ENCODE peak calls at places on chromosomes 1 and 21, in ten cellular contexts. J is pancreas; E is endodermal cell; I is effector memory CD4-positive, alpha-beta T cell; C is psoas muscle; Q is iPS DF 6.9; O is IMR-90; W is Caco-2; H is mammary epithelial cell; M is BE2C. R is an unnamed sample. For H3K4me1, the result is how much of the 10 kb centered on the place peaks cover.

GRCh38 chr1:159208460-159208825 is 3.8 kb downstream of the ACKR1 start:
- DNase-seq in J (no peak), E (peak), I (no peak), C (no peak), Q (no peak), O (no peak), W (no peak), H (no peak), M (no peak), R (no peak)

GRCh38 chr1:150981177-150981804 is 801 bp upstream of the ANXA9 start:
- DNase-seq in J (peak), E (peak), I (no peak), C (no peak), Q (peak), O (no peak), W (peak), H (peak), M (peak), R (peak)

GRCh38 chr1:11207898-11208611 is 18.9 kb downstream of the ANGPTL7 start:
- DNase-seq in J (no peak), E (no peak), I (no peak), C (no peak), Q (no peak), O (no peak), W (no peak), H (no peak), M (no peak), R (no peak)

GRCh38 chr1:10773851-10774614 is 22.4 kb downstream of the CASZ1 start:
- DNase-seq in J (no peak), E (no peak), I (no peak), C (peak), Q (no peak), O (no peak), W (no peak), H (no peak), M (no peak), R (peak)

GRCh38 chr1:174686213-174686612 is 238.4 kb downstream of the GPR52 start:
- DNase-seq in J (no peak), E (no peak), I (no peak), C (no peak), Q (no peak), O (no peak), W (no peak), H (no peak), M (no peak), R (no peak)

GRCh38 chr1:233443040-233443439 is 115.5 kb downstream of the MAP3K21 start:
- DNase-seq in J (no peak), E (no peak), I (no peak), C (no peak), Q (no peak), O (no peak), W (no peak), H (peak), M (no peak), R (no peak)

GRCh38 chr1:154877370-154877974 is 7.4 kb upstream of the KCNN3 start:
- DNase-seq in J (peak), E (peak), I (no peak), C (no peak), Q (no peak), O (peak), W (peak), H (no peak), M (no peak), R (peak)

GRCh38 chr1:180542530-180543171 is 16.1 kb upstream of the OVAAL start:
- DNase-seq in J (no peak), E (no peak), I (no peak), C (no peak), Q (no peak), O (peak), W (no peak), H (no peak), M (no peak), R (no peak)

GRCh38 chr1:32336963-32337675 is 1.1 kb upstream of the MARCKSL1 start:
- DNase-seq in J (no peak), E (no peak), I (peak), C (peak), Q (no peak), O (peak), W (no peak), H (peak), M (no peak), R (peak)

GRCh38 chr21:44926364-44927101 is 5.8 kb upstream of the ITGB2 start:
- DNase-seq in J (no peak), E (peak), I (peak), C (peak), Q (no peak), O (peak), W (no peak), H (peak), M (no peak), R (peak)

DNA sequence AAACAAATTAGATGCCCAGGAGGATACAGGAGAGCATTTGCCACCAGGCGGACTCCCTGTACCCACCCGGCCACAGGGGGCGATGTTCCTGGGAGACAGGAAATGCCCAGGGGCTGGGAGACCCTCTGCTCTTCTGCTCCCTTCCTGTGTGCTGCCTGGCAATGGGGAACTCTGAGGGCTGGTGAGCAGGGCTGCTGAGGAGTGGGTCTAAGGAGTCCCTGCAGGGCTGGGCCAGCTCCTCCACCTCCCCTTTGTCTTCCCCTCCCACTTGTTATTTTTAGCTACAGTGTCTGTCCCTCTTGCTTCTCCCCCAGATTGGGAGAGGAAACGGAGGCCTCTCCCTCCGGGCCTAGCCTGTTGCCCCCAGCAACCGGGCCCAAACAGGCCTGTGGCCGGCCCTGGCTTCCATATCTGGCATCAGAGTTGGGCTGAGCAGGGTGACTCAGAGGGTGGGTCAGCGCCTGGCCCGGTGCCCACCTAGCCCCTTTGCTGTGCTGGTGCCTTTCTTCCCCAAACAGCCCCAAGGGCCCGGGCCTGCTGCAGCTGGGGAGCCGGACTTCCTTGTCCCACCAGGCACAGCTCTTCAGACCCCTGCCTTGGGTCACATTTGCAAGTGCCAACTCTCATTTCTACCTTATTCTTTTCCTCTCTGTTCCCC is 11.7 kb downstream of the LMNA start:
- DNase-seq in J (peak), E (peak), I (peak), C (peak), Q (no peak), O (peak), W (no peak), H (peak), M (peak), R (peak)
- H3K4me1 ChIP-seq in J (half or more), E (under half), I (half or more), C (half or more), Q (under half), O (half or more), W (half or more), H (half or more), M (half or more), R (half or more)

GRCh38 chr1:42957229-42957879 is 1.3 kb downstream of the SLC2A1 start:
- DNase-seq in J (no peak), E (no peak), I (no peak), C (no peak), Q (no peak), O (no peak), W (no peak), H (no peak), M (no peak), R (no peak)
- H3K4me1 ChIP-seq in J (under half), E (under half), I (under half), C (under half), Q (under half), O (under half), W (half or more), H (under half), M (under half), R (under half)

GRCh38 chr1:226395753-226396152 is 12.1 kb downstream of the PARP1 start:
- DNase-seq in J (no peak), E (no peak), I (no peak), C (no peak), Q (no peak), O (no peak), W (no peak), H (no peak), M (no peak), R (no peak)

GRCh38 chr1:226397955-226398636 is 9.8 kb downstream of the PARP1 start:
- DNase-seq in J (no peak), E (no peak), I (no peak), C (no peak), Q (no peak), O (no peak), W (no peak), H (no peak), M (no peak), R (no peak)

GRCh38 chr1:226400519-226401406 is 7.1 kb downstream of the PARP1 start:
- DNase-seq in J (no peak), E (no peak), I (no peak), C (no peak), Q (no peak), O (no peak), W (no peak), H (no peak), M (no peak), R (no peak)

GRCh38 chr1:226394461-226394860 is 13.4 kb downstream of the PARP1 start:
- DNase-seq in J (no peak), E (no peak), I (no peak), C (no peak), Q (no peak), O (no peak), W (no peak), H (no peak), M (no peak), R (no peak)

DNA sequence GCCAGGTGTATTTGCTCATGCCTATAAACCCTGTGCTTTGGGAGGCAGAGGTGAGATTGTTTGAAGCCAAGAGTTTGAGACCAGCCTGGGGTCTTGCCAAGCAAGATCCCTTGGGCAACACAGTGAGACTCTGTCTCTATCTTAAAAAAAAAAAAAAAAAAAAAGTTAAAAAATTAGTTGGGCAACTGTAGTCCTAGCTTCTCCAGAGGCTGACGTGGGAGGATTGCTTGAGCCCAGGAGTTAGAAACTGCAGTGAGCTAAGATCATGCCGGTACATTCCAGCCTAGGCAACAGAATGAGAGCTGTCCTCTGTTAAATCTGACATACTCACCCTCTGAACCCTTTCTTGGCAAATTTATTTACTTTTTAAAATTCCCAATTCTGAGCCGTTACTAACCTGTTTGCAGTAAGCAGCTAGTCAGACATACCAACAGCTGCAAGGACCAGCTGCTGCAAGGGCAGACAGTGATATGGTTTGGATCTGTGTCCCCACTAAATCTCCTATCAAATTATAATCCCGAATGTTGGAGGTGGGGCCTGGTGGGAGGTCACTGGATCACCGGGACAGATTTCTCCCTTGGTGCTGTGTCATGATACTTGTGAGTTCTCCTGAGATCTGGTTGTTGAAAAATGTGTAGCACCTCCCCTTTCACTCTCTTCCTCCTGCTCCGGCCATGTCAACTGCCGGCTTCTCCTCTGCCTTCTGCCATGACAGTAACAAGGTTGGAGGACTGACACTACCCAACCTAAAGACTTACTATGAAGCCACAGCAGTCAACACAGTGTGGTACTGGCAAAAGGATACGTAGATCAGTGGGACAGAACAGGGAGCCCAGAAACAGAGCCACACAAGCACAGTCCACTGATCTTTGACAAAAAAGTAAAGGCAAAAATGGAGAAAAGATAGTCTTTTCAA is 10.6 kb downstream of the PARP1 start:
- DNase-seq in J (no peak), E (no peak), I (no peak), C (no peak), Q (no peak), O (no peak), W (no peak), H (no peak), M (no peak), R (no peak)
- H3K4me1 ChIP-seq in J (under half), E (under half), I (under half), C (under half), Q (under half), O (under half), W (under half), H (under half), M (under half), R (under half)

GRCh38 chr1:53392460-53392859 is 64.6 kb upstream of the LRP8 start:
- DNase-seq in J (no peak), E (no peak), I (no peak), C (peak), Q (no peak), O (no peak), W (no peak), H (no peak), M (no peak), R (no peak)

GRCh38 chr1:53391982-53392381 is 64.1 kb upstream of the LRP8 start:
- DNase-seq in J (no peak), E (no peak), I (no peak), C (peak), Q (no peak), O (peak), W (no peak), H (no peak), M (no peak), R (no peak)

GRCh38 chr1:53390261-53390660 is 62.4 kb upstream of the LRP8 start:
- DNase-seq in J (no peak), E (no peak), I (no peak), C (peak), Q (no peak), O (no peak), W (no peak), H (no peak), M (no peak), R (no peak)

GRCh38 chr1:53390736-53391135 is 62.9 kb upstream of the LRP8 start:
- DNase-seq in J (no peak), E (no peak), I (no peak), C (peak), Q (no peak), O (no peak), W (no peak), H (no peak), M (peak), R (no peak)

GRCh38 chr1:53388963-53389362 is 61.1 kb upstream of the LRP8 start:
- DNase-seq in J (no peak), E (no peak), I (no peak), C (peak), Q (no peak), O (no peak), W (no peak), H (no peak), M (no peak), R (no peak)
- H3K4me1 ChIP-seq in J (under half), E (under half), I (under half), C (under half), Q (under half), O (under half), W (under half), H (under half), M (under half), R (under half)

GRCh38 chr1:83574749-83575148 is 424.2 kb downstream of the TTLL7 start:
- DNase-seq in J (no peak), E (peak), I (no peak), C (no peak), Q (no peak), O (no peak), W (no peak), H (no peak), M (no peak), R (no peak)
- H3K4me1 ChIP-seq in J (under half), E (under half), I (under half), C (under half), Q (under half), O (under half), W (under half), H (under half), M (under half), R (under half)

GRCh38 chr1:203151362-203152157 is 24.0 kb downstream of the ADORA1 start:
- DNase-seq in J (no peak), E (peak), I (no peak), C (no peak), Q (no peak), O (no peak), W (no peak), H (no peak), M (no peak), R (no peak)
- H3K4me1 ChIP-seq in J (under half), E (under half), I (under half), C (under half), Q (under half), O (under half), W (under half), H (under half), M (half or more), R (under half)

DNA sequence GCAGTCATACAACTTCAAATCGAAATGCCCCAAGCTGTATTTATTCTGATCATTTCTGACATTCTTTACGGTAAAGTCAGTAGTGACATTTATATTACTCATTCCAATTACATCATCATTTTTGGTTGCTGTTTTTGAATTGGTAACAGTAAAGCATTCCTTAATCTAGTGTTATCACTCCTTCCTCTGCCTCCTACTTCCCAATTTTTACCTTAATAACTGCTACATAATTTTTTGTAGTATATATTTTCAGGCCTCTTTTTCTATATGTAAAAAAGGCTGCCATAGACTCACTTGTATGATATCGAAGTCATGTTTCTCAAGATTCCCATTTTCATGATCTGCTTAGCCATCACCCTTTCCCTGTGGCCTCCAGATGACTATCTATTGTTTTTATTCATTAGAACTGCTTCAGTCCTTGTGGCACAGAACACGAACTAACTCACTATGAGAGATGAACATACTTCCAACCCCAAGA is 167.2 kb downstream of the RUNX1 start:
- DNase-seq in J (no peak), E (no peak), I (no peak), C (no peak), Q (no peak), O (peak), W (no peak), H (peak), M (no peak), R (no peak)
- H3K4me1 ChIP-seq in J (under half), E (under half), I (under half), C (under half), Q (under half), O (under half), W (under half), H (under half), M (under half), R (under half)

GRCh38 chr1:30750751-30751291 is 6.8 kb downstream of the LAPTM5 start:
- DNase-seq in J (no peak), E (no peak), I (no peak), C (no peak), Q (no peak), O (no peak), W (no peak), H (no peak), M (no peak), R (no peak)

GRCh38 chr1:30748098-30748698 is 9.4 kb downstream of the LAPTM5 start:
- DNase-seq in J (no peak), E (no peak), I (no peak), C (no peak), Q (no peak), O (no peak), W (no peak), H (peak), M (no peak), R (no peak)

GRCh38 chr1:30748699-30749401 is 8.7 kb downstream of the LAPTM5 start:
- DNase-seq in J (no peak), E (peak), I (no peak), C (no peak), Q (no peak), O (no peak), W (no peak), H (no peak), M (no peak), R (no peak)

GRCh38 chr1:30751830-30752650 is 5.5 kb downstream of the LAPTM5 start:
- DNase-seq in J (no peak), E (no peak), I (no peak), C (no peak), Q (no peak), O (no peak), W (no peak), H (no peak), M (no peak), R (no peak)

GRCh38 chr1:30749691-30750583 is 7.6 kb downstream of the LAPTM5 start:
- DNase-seq in J (no peak), E (no peak), I (peak), C (no peak), Q (no peak), O (no peak), W (no peak), H (no peak), M (no peak), R (no peak)
- H3K4me1 ChIP-seq in J (under half), E (under half), I (half or more), C (under half), Q (under half), O (under half), W (under half), H (under half), M (under half), R (under half)